ENCODE peak calls at places on chromosomes 4 and X, in seven cellular contexts. H is GM12878, T is IMR-90, N is A549, L is K562, A is H1, S is HepG2. O is an unnamed sample.
A peak's percentile ranks its signal among the peaks of the same experiment; 100 is the strongest.

GRCh38 chr4:10687526-10687925 is 3.0 kb upstream of the CLNK start:
- DNase-seq in H (no peak), T (no peak), N (no peak), L (no peak), A (no peak), S (no peak), O (no peak)

GRCh38 chr4:4609622-4610334 is 67.9 kb upstream of the STX18 start:
- DNase-seq in H (no peak), T (no peak), N (no peak), L (no peak), A (no peak), S (peak; percentile 62), O (no peak)

GRCh38 chr4:82372502-82372873 is 1.3 kb downstream of the HNRNPD start:
- DNase-seq in H (no peak), T (peak; percentile 22), N (no peak), L (peak; percentile 83), A (no peak), S (no peak), O (no peak)

GRCh38 chr4:146855761-146856160 is 89.9 kb downstream of the TTC29 start:
- DNase-seq in H (no peak), T (no peak), N (no peak), L (no peak), A (no peak), S (no peak), O (no peak)

GRCh38 chr4:52037730-52038108 is 380 bp downstream of the SGCB start:
- DNase-seq in H (no peak), T (peak; percentile 33), N (peak; percentile 18), L (no peak), A (no peak), S (no peak), O (no peak)

GRCh38 chr4:182240161-182241130 is 2.8 kb upstream of the TENM3 start:
- DNase-seq in H (no peak), T (peak; percentile 89), N (peak; percentile 25), L (no peak), A (no peak), S (peak; percentile 81), O (no peak)

GRCh38 chr4:108360857-108361820 is 192.4 kb upstream of the LEF1 start:
- DNase-seq in H (no peak), T (peak; percentile 60), N (no peak), L (peak; percentile 48), A (peak; percentile 15), S (no peak), O (no peak)

GRCh38 chrX:129934952-129935351 is 29.0 kb downstream of the UTP14A start:
- DNase-seq in H (no peak), T (no peak), N (no peak), L (no peak), A (no peak), S (no peak), O (no peak)

GRCh38 chrX:111444881-111445280 is 32.9 kb upstream of the DCX start:
- DNase-seq in H (no peak), T (no peak), N (no peak), L (no peak), A (no peak), S (no peak), O (no peak)

GRCh38 chr4:154143720-154144119 is 347.9 kb downstream of the DCHS2 start:
- DNase-seq in H (no peak), T (no peak), N (no peak), L (no peak), A (no peak), S (no peak), O (no peak)

GRCh38 chrX:41922694-41923171 is 621 bp downstream of the CASK start:
- DNase-seq in H (no peak), T (no peak), N (peak; percentile 17), L (peak; percentile 14), A (no peak), S (no peak), O (no peak)

GRCh38 chr4:67451464-67451863 is 93.8 kb downstream of the CENPC start:
- DNase-seq in H (no peak), T (peak; percentile 57), N (no peak), L (no peak), A (no peak), S (no peak), O (no peak)

GRCh38 chr4:151304755-151305154 is 20.6 kb downstream of the SH3D19 start:
- DNase-seq in H (no peak), T (no peak), N (no peak), L (no peak), A (no peak), S (no peak), O (no peak)

GRCh38 chr4:158067646-158068045 is 105.2 kb downstream of the GASK1B start:
- DNase-seq in H (no peak), T (no peak), N (no peak), L (no peak), A (no peak), S (no peak), O (no peak)

GRCh38 chr4:73742776-73743175 is 2.4 kb downstream of the CXCL8 start:
- DNase-seq in H (no peak), T (no peak), N (no peak), L (no peak), A (no peak), S (no peak), O (no peak)

GRCh38 chr4:82677327-82677726 is 115.5 kb upstream of the TMEM150C start:
- DNase-seq in H (no peak), T (no peak), N (no peak), L (no peak), A (no peak), S (no peak), O (no peak)

GRCh38 chr4:13511101-13511500 is 27.0 kb upstream of the RAB28 start:
- DNase-seq in H (no peak), T (no peak), N (no peak), L (no peak), A (no peak), S (no peak), O (no peak)

GRCh38 chrX:46759645-46759974 is 692 bp upstream of the SLC9A7 start:
- DNase-seq in H (no peak), T (peak; percentile 26), N (no peak), L (no peak), A (no peak), S (no peak), O (no peak)

GRCh38 chr4:82017680-82018079 is 356.1 kb downstream of the HNRNPD start:
- DNase-seq in H (no peak), T (peak; percentile 32), N (peak; percentile 1), L (peak; percentile 44), A (no peak), S (peak; percentile 12), O (no peak)

GRCh38 chr4:165784672-165785071 is 88.4 kb upstream of the TLL1 start:
- DNase-seq in H (no peak), T (no peak), N (no peak), L (no peak), A (no peak), S (no peak), O (no peak)

GRCh38 chr4:182688081-182688480 is 229.1 kb downstream of the DCTD start:
- DNase-seq in H (no peak), T (no peak), N (no peak), L (no peak), A (no peak), S (no peak), O (no peak)

GRCh38 chr4:187578103-187578502 is 417.5 kb upstream of the ZFP42 start:
- DNase-seq in H (no peak), T (peak; percentile 1), N (no peak), L (no peak), A (no peak), S (no peak), O (no peak)

GRCh38 chr4:176339936-176340761 is 20.4 kb downstream of the SPCS3 start:
- DNase-seq in H (no peak), T (no peak), N (no peak), L (no peak), A (no peak), S (no peak), O (no peak)

DNA sequence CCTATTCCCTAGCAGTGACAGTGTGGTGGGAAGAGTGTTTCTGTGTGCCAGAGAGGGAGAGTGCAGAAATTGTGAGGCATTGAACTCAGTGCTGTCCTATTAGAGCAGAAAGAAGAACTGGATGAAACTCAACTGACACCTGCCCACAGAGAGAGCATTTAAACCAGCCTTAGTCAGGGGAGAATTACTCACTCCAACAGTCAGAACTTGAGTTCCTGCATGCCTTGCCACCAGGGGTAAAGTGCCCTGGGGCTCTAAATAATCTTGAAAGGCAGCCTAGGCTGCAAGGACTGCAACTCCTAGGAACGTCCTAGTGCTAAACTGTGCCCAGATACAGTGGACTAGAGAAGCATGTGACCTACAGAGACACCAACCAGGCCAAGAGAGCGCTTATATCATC is 12.8 kb downstream of the CYSLTR1 start:
- DNase-seq in H (no peak), T (no peak), N (no peak), L (no peak), A (no peak), S (no peak), O (no peak)
- TF ChIP-seq CEBPB in H (no peak), T (no peak), N (no peak), L (no peak), A (no peak), S (no peak), O (no peak)

GRCh38 chr4:8121236-8122015 is 37.2 kb downstream of the ABLIM2 start:
- DNase-seq in H (no peak), T (no peak), N (no peak), L (no peak), A (no peak), S (no peak), O (no peak)

GRCh38 chr4:8122746-8123145 is 35.9 kb downstream of the ABLIM2 start:
- DNase-seq in H (no peak), T (no peak), N (no peak), L (no peak), A (no peak), S (no peak), O (no peak)

GRCh38 chr4:8118531-8118930 is 40.1 kb downstream of the ABLIM2 start:
- DNase-seq in H (no peak), T (no peak), N (no peak), L (no peak), A (no peak), S (no peak), O (no peak)

GRCh38 chr4:8119877-8120276 is 38.7 kb downstream of the ABLIM2 start:
- DNase-seq in H (no peak), T (no peak), N (no peak), L (no peak), A (no peak), S (no peak), O (no peak)

DNA sequence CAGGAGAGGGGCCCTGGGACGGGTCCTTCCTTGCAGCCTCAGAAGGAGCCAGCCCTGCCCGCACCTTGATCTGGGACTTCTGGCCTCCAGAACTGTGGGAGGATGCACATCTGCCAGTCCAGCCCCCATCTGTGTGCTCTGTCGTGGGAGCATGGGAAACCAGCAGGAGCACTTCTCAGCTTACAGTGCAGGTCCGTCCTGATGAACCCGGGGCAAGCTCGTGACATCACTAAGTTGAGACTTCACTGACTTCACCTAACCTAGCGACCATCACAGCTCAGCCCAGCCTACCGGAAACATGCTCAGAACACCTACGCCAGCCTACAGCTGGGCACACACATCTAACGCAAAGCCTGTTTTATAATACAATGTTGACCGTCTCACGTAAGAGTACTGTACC is 38.1 kb downstream of the ABLIM2 start:
- DNase-seq in H (no peak), T (no peak), N (no peak), L (no peak), A (no peak), S (no peak), O (no peak)
- TF ChIP-seq CEBPB in H (no peak), T (no peak), N (no peak), L (no peak), A (no peak), S (no peak), O (no peak)

GRCh38 chr4:70496231-70496630 is 22.1 kb upstream of the AMTN start:
- DNase-seq in H (no peak), T (no peak), N (no peak), L (no peak), A (no peak), S (no peak), O (no peak)
- TF ChIP-seq CEBPB in H (no peak), T (no peak), N (no peak), L (no peak), A (no peak), S (no peak), O (no peak)

GRCh38 chr4:125316391-125316780 is 1.6 kb downstream of the FAT4 start:
- DNase-seq in H (no peak), T (no peak), N (peak; percentile 18), L (no peak), A (no peak), S (no peak), O (no peak)
- TF ChIP-seq CEBPB in H (no peak), T (no peak), N (no peak), L (no peak), A (no peak), S (no peak), O (no peak)